ENCODE peak calls at places on chromosomes 2 and 18, in ten cellular contexts. M is activated naive CD4-positive, alpha-beta T cell treated with anti-CD3 and anti-CD28 coated beads, Interleukin-2, amount 50 U/mL, for 72 hours; R is activated naive CD8-positive, alpha-beta T cell treated with anti-CD3 and anti-CD28 coated beads, Interleukin-2, amount 10 ng/mL, durations not matched to agents 7 days and 5 days; V is upper lobe of left lung; A is naive thymus-derived CD4-positive, alpha-beta T cell; I is psoas muscle; Y is T-cell; F is stimulated activated effector memory CD8-positive, alpha-beta T cell treated with anti-CD3 and anti-CD28 coated beads, Interleukin-12 subunit alpha, Interleukin-12 subunit beta, amount 100 ng/mL, for 72 hours; J is lower lobe of right lung; P is stimulated activated naive CD8-positive, alpha-beta T cell treated with anti-CD3 and anti-CD28 coated beads, Interleukin-15, Interleukin-2, amounts not matched to agents 100 U/mL and 50 U/mL, for 24 hours. Q is an unnamed sample.

GRCh38 chr2:233456934-233457333 is 102.6 kb downstream of the DGKD start:
- ATAC-seq in V (no peak), J (no peak), M (no peak), I (no peak), R (no peak), Y (no peak), F (no peak), A (no peak), P (no peak), Q (no peak)

GRCh38 chr2:232865165-232865564 is 4.9 kb upstream of the SNORC start:
- ATAC-seq in A (no peak), P (no peak), Y (no peak), V (no peak), I (no peak), J (no peak), M (no peak), R (no peak), F (no peak), Q (no peak)

GRCh38 chr2:25305197-25305596 is 36.5 kb downstream of the DNMT3A start:
- ATAC-seq in V (no peak), J (no peak), A (peak; percentile 58), M (no peak), Y (no peak), F (peak; percentile 17), I (no peak), R (no peak), P (no peak), Q (no peak)

GRCh38 chr2:113219889-113220641 is 46.3 kb downstream of the PSD4 start:
- ATAC-seq in P (no peak), V (peak; percentile 79), J (peak; percentile 66), F (no peak), R (peak; percentile 49), M (no peak), Y (no peak), A (peak; percentile 66), I (peak; percentile 47), Q (no peak)

GRCh38 chr18:68466714-68467113 is 248.2 kb downstream of the TMX3 start:
- ATAC-seq in R (no peak), A (no peak), F (no peak), P (no peak), I (no peak), J (no peak), Y (no peak), V (no peak), M (no peak), Q (no peak)

GRCh38 chr18:36389811-36390581 is 92.5 kb downstream of the FHOD3 start:
- ATAC-seq in A (no peak), I (peak; percentile 74), V (no peak), M (no peak), Y (no peak), R (no peak), P (no peak), J (no peak), F (no peak), Q (peak; percentile 10)

GRCh38 chr2:75290600-75291140 is 91.3 kb upstream of the TACR1 start:
- ATAC-seq in I (no peak), A (no peak), F (no peak), P (no peak), V (no peak), J (no peak), R (no peak), Y (no peak), M (no peak), Q (no peak)

GRCh38 chr2:191297031-191297430 is 51.8 kb downstream of the MYO1B start:
- ATAC-seq in R (no peak), Y (no peak), F (no peak), P (no peak), M (no peak), V (no peak), I (no peak), A (no peak), J (peak; percentile 27), Q (no peak)

GRCh38 chr2:20507166-20507692 is 60.4 kb downstream of the RHOB start:
- ATAC-seq in Y (no peak), J (no peak), M (peak; percentile 84), A (peak; percentile 54), V (peak; percentile 5), P (peak; percentile 87), I (peak; percentile 66), R (peak; percentile 63), F (peak; percentile 95), Q (peak; percentile 89)

GRCh38 chr2:39668576-39668975 is 2.9 kb downstream of the TMEM178A start:
- ATAC-seq in A (no peak), I (no peak), R (no peak), V (no peak), J (no peak), Y (no peak), F (no peak), M (no peak), P (no peak), Q (no peak)

GRCh38 chr18:58863539-58864145 is 1.0 kb upstream of the ZNF532 start:
- ATAC-seq in M (peak; percentile 68), F (peak; percentile 59), A (peak; percentile 73), R (no peak), Y (peak; percentile 67), P (peak; percentile 17), V (peak; percentile 75), I (peak; percentile 64), J (peak; percentile 72), Q (peak; percentile 81)

GRCh38 chr2:134244091-134244490 is 9.8 kb upstream of the MGAT5 start:
- ATAC-seq in Y (no peak), F (no peak), P (no peak), A (no peak), R (no peak), J (no peak), M (no peak), V (no peak), I (no peak), Q (no peak)

GRCh38 chr18:24027156-24027555 is 12.6 kb downstream of the TTC39C start:
- ATAC-seq in J (peak; percentile 79), F (no peak), Y (no peak), I (peak; percentile 63), P (no peak), A (peak; percentile 53), M (no peak), R (no peak), V (peak; percentile 89), Q (no peak)

GRCh38 chr18:38458673-38459072 is 893.1 kb upstream of the CELF4 start:
- ATAC-seq in M (no peak), A (no peak), J (no peak), P (no peak), F (no peak), Y (no peak), I (no peak), R (no peak), V (no peak), Q (no peak)

GRCh38 chr2:46703588-46703987 is 212.0 kb downstream of the MCFD2 start:
- ATAC-seq in J (no peak), A (no peak), P (no peak), M (no peak), F (no peak), V (no peak), Y (no peak), R (no peak), I (no peak), Q (no peak)

GRCh38 chr2:34408100-34408499 is 809.0 kb upstream of the FAM98A start:
- ATAC-seq in Y (no peak), P (no peak), R (no peak), A (no peak), I (no peak), M (no peak), F (no peak), V (no peak), J (no peak), Q (no peak)